ENCODE peak calls at places on chromosome 6, in four cellular contexts. J, W, I and F are unnamed samples.
A peak's percentile ranks its signal among the peaks of the same experiment; 100 is the strongest.

GRCh38 chr6:116280161-116280959 is 630 bp upstream of the TSPYL1 start:
- DNase-seq in W (no peak), I (no peak), J (no peak), F (no peak)

GRCh38 chr6:85747093-85747492 is 104.4 kb upstream of the SYNCRIP start:
- DNase-seq in W (no peak), J (no peak), I (no peak), F (no peak)

GRCh38 chr6:74939309-74939708 is 266.5 kb downstream of the COL12A1 start:
- DNase-seq in J (no peak), W (no peak), I (no peak), F (no peak)

GRCh38 chr6:13848553-13849150 is 34.3 kb upstream of the MCUR1 start:
- DNase-seq in I (no peak), J (no peak), W (no peak), F (no peak)

GRCh38 chr6:107114213-107114871 is 973 bp downstream of the BEND3 start:
- DNase-seq in W (no peak), J (peak; percentile 61), I (peak; percentile 87), F (peak; percentile 82)

GRCh38 chr6:106746660-106747059 is 117.3 kb downstream of the QRSL1 start:
- DNase-seq in J (peak; percentile 40), W (no peak), I (no peak), F (no peak)

GRCh38 chr6:31767096-31767645 is 4.7 kb downstream of the SAPCD1 start:
- DNase-seq in J (no peak), W (no peak), I (no peak), F (no peak)

GRCh38 chr6:15511248-15512125 is 151.3 kb downstream of the DTNBP1 start:
- DNase-seq in I (no peak), W (no peak), J (no peak), F (no peak)

GRCh38 chr6:16319813-16320532 is 81.6 kb downstream of the GMPR start:
- DNase-seq in J (no peak), W (peak; percentile 59), I (peak; percentile 60), F (no peak)

GRCh38 chr6:149515494-149515893 is 30.3 kb downstream of the PPIL4 start:
- DNase-seq in W (no peak), I (no peak), J (no peak), F (no peak)

GRCh38 chr6:125314019-125314581 is 12.3 kb upstream of the HDDC2 start:
- DNase-seq in W (no peak), J (peak; percentile 53), I (peak; percentile 51), F (peak; percentile 64)

GRCh38 chr6:123629234-123629941 is 7.4 kb downstream of the TRDN start:
- DNase-seq in J (no peak), W (no peak), I (no peak), F (no peak)

GRCh38 chr6:7998103-7998725 is 66.0 kb downstream of the BLOC1S5 start:
- DNase-seq in I (no peak), J (no peak), W (no peak), F (no peak)

GRCh38 chr6:28580484-28580883 is 54.8 kb downstream of the GPX5 start:
- DNase-seq in W (no peak), J (no peak), I (no peak), F (no peak)

GRCh38 chr6:109087661-109088264 is 6.9 kb downstream of the SESN1 start:
- DNase-seq in I (no peak), W (no peak), J (no peak), F (no peak)

GRCh38 chr6:36700071-36700811 is 2.6 kb downstream of the RAB44 start:
- DNase-seq in W (no peak), I (no peak), J (no peak), F (no peak)

GRCh38 chr6:3341467-3341866 is 82.7 kb downstream of the PSMG4 start:
- DNase-seq in W (no peak), I (no peak), J (no peak), F (no peak)

GRCh38 chr6:145349950-145350510 is 385.3 kb downstream of the EPM2A start:
- DNase-seq in I (no peak), J (no peak), W (peak; percentile 72), F (no peak)

GRCh38 chr6:108732101-108732870 is 115.9 kb upstream of the ARMC2 start:
- DNase-seq in W (no peak), I (no peak), J (no peak), F (no peak)

GRCh38 chr6:7313505-7314165 is 636 bp upstream of the SSR1 start:
- DNase-seq in I (no peak), W (no peak), J (no peak), F (no peak)

GRCh38 chr6:148379966-148380653 is 37.5 kb downstream of the SASH1 start:
- DNase-seq in W (no peak), I (no peak), J (no peak), F (no peak)

GRCh38 chr6:132537977-132538376 is at the start of gene TAAR9:
- DNase-seq in I (no peak), J (no peak), W (no peak), F (no peak)

GRCh38 chr6:35451354-35452185 is 568 bp upstream of the FANCE start:
- DNase-seq in W (no peak), J (no peak), I (no peak), F (no peak)

GRCh38 chr6:35452186-35453090 is at the start of gene FANCE:
- DNase-seq in W (peak; percentile 72), I (peak; percentile 99), J (peak; percentile 84), F (peak; percentile 100)

GRCh38 chr6:35448191-35448590 is 3.9 kb upstream of the FANCE start:
- DNase-seq in J (no peak), W (no peak), I (no peak), F (no peak)

GRCh38 chr6:35445691-35446090 is 6.4 kb upstream of the FANCE start:
- DNase-seq in W (no peak), I (no peak), J (no peak), F (no peak)

DNA sequence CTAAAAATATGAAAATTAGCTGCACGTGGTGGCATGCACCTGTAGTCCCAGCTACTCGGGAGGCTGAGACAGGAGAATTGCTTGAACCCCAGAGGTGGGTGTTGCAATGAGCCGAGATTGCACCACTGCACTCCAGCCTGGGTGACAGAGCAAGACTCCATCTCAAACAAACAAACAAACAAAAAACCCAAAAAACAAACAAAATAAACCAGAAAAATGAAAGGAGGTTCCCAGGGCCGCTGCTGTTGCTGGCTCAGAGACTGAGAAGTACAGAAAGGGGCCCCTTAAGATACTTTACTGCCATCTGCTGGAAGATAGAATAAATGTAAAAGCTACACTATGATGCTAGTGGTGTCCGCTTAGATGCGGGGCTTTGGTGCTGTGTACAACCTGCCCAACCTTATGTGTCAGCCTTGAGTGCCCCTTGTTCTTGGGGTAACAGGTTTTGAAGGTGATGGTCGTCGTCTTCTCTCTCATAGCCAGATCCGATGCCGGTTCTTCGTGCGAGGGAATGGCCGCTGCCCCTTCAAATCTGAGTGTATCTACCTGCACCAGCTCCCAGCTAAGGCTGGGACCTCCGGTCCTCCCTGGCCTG is 2.8 kb upstream of the FANCE start:
- DNase-seq in J (peak; percentile 80), W (no peak), I (peak; percentile 81), F (no peak)
- TF ChIP-seq ESRRA in J (no peak), W (no peak), I (no peak), F (no peak)

GRCh38 chr6:43717389-43717788 is 29.8 kb upstream of the MRPS18A start:
- DNase-seq in J (no peak), W (no peak), I (no peak), F (no peak)

GRCh38 chr6:43716099-43716498 is 28.5 kb upstream of the MRPS18A start:
- DNase-seq in W (no peak), J (no peak), I (no peak), F (no peak)

GRCh38 chr6:43718387-43719105 is 31.0 kb upstream of the MRPS18A start:
- DNase-seq in J (peak; percentile 44), I (peak; percentile 43), W (no peak), F (no peak)

GRCh38 chr6:43719511-43719910 is 31.9 kb upstream of the MRPS18A start:
- DNase-seq in I (no peak), W (no peak), J (no peak), F (no peak)

DNA sequence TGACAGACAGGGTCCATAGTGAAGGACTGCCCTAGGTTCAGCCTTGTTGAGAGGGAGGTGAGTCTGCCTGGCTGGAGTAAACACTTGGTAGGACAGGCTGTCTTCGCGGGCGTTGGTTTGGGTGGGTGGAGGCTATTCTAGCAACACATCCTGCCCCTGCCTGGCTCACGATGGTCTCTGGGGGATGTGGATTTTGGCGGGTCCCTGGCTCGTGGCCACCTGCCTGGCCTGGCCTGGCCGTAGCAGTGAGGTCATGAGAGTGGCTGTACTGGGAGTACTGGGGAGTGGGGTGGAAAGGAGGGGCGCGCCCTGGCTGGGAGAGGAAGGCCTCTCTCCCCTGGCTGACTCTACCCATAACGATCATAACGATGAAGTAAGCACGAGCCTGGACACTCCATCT is 30.2 kb upstream of the MRPS18A start:
- DNase-seq in I (no peak), W (no peak), J (no peak), F (no peak)
- TF ChIP-seq SP1 in I (no peak), W (no peak), J (no peak), F (no peak)

GRCh38 chr6:43125555-43125954 is 45.5 kb upstream of the SRF start:
- DNase-seq in J (no peak), I (no peak), W (no peak), F (no peak)

GRCh38 chr6:43128926-43129325 is 42.1 kb upstream of the SRF start:
- DNase-seq in W (no peak), I (peak; percentile 13), J (no peak), F (no peak)

GRCh38 chr6:43125119-43125518 is 46.0 kb upstream of the SRF start:
- DNase-seq in J (peak; percentile 31), W (no peak), I (no peak), F (no peak)

GRCh38 chr6:43127180-43127579 is 43.9 kb upstream of the SRF start:
- DNase-seq in W (no peak), I (no peak), J (no peak), F (no peak)

GRCh38 chr6:43129434-43130194 is 41.5 kb upstream of the SRF start:
- DNase-seq in J (peak; percentile 52), W (no peak), I (peak; percentile 56), F (peak; percentile 58)
- TF ChIP-seq ESRRA in J (no peak), W (no peak), I (no peak), F (no peak)

GRCh38 chr6:155100591-155100990 is 105.5 kb downstream of the TIAM2 start:
- DNase-seq in J (no peak), I (no peak), W (no peak), F (no peak)

GRCh38 chr6:155100087-155100486 is 105.0 kb downstream of the TIAM2 start:
- DNase-seq in I (no peak), J (no peak), W (no peak), F (no peak)

GRCh38 chr6:155106456-155107107 is 111.5 kb downstream of the TIAM2 start:
- DNase-seq in J (no peak), W (no peak), I (no peak), F (no peak)

GRCh38 chr6:155107432-155108069 is 112.4 kb downstream of the TIAM2 start:
- DNase-seq in W (no peak), I (no peak), J (no peak), F (no peak)

GRCh38 chr6:155103816-155104366 is 108.8 kb downstream of the TIAM2 start:
- DNase-seq in W (no peak), I (no peak), J (no peak), F (no peak)
- TF ChIP-seq SP1 in W (no peak), I (no peak), J (no peak), F (no peak)